ENCODE peak calls at places on chromosomes 5 and 9, in eight cellular contexts. L is spleen, P is WTC11, A is cardiac fibroblast, X is astrocyte of the spinal cord, S is progenitor cell of endocrine pancreas, C is AG04449, H is Calu3. D is an unnamed sample.

GRCh38 chr5:135448796-135449507 is 1.8 kb upstream of the DCANP1 start:
- DNase-seq in H (no peak), L (no peak), A (no peak), X (peak; percentile 24), C (no peak), S (no peak), P (no peak), D (no peak)

GRCh38 chr9:81308404-81308803 is 380.9 kb downstream of the TLE1 start:
- DNase-seq in A (no peak), S (no peak), H (no peak), C (no peak), X (no peak), P (no peak), L (no peak), D (no peak)

GRCh38 chr9:93603906-93604326 is 27.5 kb downstream of the PHF2 start:
- DNase-seq in L (no peak), P (no peak), X (no peak), A (no peak), H (no peak), S (no peak), C (no peak), D (no peak)

GRCh38 chr9:14198049-14198448 is 115.9 kb downstream of the NFIB start:
- DNase-seq in C (no peak), H (no peak), P (no peak), S (no peak), X (peak; percentile 47), A (peak; percentile 38), L (no peak), D (no peak)

GRCh38 chr5:121853853-121854252 is 2.2 kb downstream of the FTMT start:
- DNase-seq in H (no peak), X (no peak), S (no peak), L (no peak), A (no peak), P (no peak), C (no peak), D (no peak)

GRCh38 chr9:33748633-33749304 is 46.6 kb upstream of the PRSS3 start:
- DNase-seq in C (no peak), H (no peak), S (no peak), X (no peak), L (no peak), P (no peak), A (no peak), D (no peak)

GRCh38 chr5:57338068-57338848 is 144.4 kb downstream of the ACTBL2 start:
- DNase-seq in S (no peak), P (peak; percentile 26), X (no peak), H (peak; percentile 50), C (no peak), L (no peak), A (peak; percentile 57), D (no peak)

GRCh38 chr9:83403864-83404263 is 134.3 kb downstream of the FRMD3 start:
- DNase-seq in H (no peak), C (peak; percentile 53), A (peak; percentile 67), P (no peak), X (peak; percentile 26), S (no peak), L (no peak), D (no peak)

GRCh38 chr9:2228132-2228531 is 213.0 kb downstream of the SMARCA2 start:
- DNase-seq in L (no peak), X (no peak), S (no peak), C (no peak), H (peak; percentile 23), P (peak; percentile 80), A (peak; percentile 26), D (no peak)

GRCh38 chr5:179865471-179866240 is 7.0 kb upstream of the MRNIP start:
- DNase-seq in H (no peak), P (no peak), S (no peak), A (no peak), C (no peak), X (no peak), L (peak; percentile 72), D (no peak)

GRCh38 chr9:114501786-114502682 is 3.2 kb downstream of the WHRN start:
- DNase-seq in L (no peak), P (peak; percentile 44), S (no peak), C (no peak), A (no peak), X (peak; percentile 63), H (no peak), D (no peak)

GRCh38 chr5:163595851-163596399 is 90.5 kb downstream of the MAT2B start:
- DNase-seq in P (no peak), H (no peak), A (no peak), X (no peak), C (no peak), S (no peak), L (no peak), D (no peak)

GRCh38 chr5:165928971-165929370 is 2362.5 kb upstream of the WWC1 start:
- DNase-seq in C (no peak), L (no peak), P (no peak), X (peak; percentile 68), A (no peak), H (no peak), S (no peak), D (no peak)

GRCh38 chr5:43041669-43042175 is 1.6 kb upstream of the ANXA2R start:
- DNase-seq in C (no peak), L (no peak), P (peak; percentile 63), H (peak; percentile 58), X (peak; percentile 96), A (peak; percentile 86), S (no peak), D (no peak)

GRCh38 chr5:132677191-132677590 is 3.4 kb downstream of the IL4 start:
- DNase-seq in S (no peak), C (peak; percentile 59), L (peak; percentile 75), A (peak; percentile 74), X (peak; percentile 81), H (peak; percentile 89), P (peak; percentile 36), D (no peak)
- TF ChIP-seq CTCF in S (peak; percentile 13), C (peak; percentile 6), L (no peak), A (peak; percentile 61), X (peak; percentile 52), H (peak; percentile 76), P (no peak), D (no peak)

DNA sequence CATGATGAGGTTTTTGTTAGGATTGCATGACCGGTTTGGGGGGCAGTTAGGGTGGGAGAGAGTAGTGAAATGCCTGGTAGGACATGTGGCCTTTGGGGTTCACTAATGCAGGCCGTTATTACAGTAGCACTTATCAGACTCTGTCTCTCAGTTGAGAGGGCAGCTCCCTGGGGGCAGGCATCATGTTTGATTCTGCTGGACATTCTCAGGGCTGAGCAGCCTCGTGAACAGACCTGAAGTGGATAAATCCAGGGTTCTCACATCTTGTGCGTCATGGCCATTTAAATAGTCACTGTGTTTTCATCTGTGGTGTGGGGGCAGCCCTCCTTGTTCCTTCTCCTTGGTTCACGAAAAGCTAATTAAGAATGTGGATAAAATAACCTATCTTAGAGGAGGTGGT is 18.9 kb downstream of the KCNN2 start:
- DNase-seq in X (no peak), A (no peak), L (no peak), C (no peak), H (no peak), S (no peak), P (no peak), D (no peak)
- TF ChIP-seq CTCF in X (no peak), A (no peak), L (no peak), C (no peak), H (no peak), S (no peak), P (no peak), D (no peak)

DNA sequence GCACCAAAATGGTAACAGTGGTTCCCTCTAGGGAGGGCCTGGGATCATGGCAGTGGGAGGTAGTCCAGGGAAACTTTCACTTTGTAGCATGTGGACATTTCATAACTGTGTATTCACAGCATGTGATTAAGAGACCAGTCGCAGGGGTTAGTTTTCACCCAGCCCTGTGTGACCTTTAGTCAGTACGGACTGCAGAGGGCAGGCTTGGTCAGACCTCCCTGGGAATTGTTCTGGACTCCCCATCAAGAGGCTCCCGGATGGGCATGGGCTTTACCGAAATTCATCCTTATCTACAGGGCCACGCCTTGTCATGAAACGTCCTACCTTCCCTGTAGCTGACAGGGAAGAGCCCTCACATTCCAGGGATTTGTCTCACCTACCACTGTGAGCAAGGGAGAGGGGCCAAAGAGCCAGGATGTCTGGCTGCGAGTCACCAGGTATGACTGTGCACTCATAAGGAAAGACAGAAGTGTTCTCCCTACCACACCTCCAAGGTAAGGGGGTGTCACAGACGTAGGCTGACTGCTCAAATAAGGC is 19.9 kb downstream of the GPX3 start:
- DNase-seq in C (no peak), S (no peak), A (no peak), L (peak; percentile 38), H (no peak), P (no peak), X (no peak), D (no peak)
- TF ChIP-seq CTCF in C (no peak), S (no peak), A (peak; percentile 12), L (no peak), H (no peak), P (no peak), X (no peak), D (no peak)

DNA sequence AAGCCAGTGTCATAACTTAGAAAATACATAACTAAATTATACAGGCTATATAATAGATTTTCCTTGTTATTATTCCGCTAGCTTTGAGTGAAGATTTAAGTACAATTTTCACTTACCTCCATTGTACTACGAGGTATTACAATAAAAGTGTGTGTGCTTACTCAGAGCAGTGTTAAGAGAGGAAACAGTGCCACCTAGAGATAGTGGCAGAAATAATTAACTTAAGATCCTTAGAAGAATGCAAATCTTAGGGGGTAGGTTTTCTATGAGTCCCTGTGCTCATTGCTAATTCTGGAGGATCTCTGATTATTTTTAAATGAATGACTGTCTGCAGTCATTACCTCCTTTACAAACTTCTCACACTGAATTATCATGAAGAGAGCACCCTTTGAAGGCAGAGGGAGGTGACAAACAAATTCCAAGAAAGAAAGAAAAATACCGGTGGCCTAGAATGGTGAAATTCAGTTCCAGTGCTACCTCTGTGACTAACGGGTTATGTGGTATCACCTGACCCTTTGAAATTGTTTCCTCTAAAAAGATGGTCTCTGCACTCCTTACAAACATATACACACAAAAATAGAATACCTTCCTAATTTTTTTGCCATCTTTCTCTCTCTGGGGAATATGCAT is 379.8 kb downstream of the TRIM36 start:
- DNase-seq in C (peak; percentile 3), X (no peak), S (no peak), H (no peak), L (no peak), A (peak; percentile 11), P (no peak), D (no peak)
- TF ChIP-seq CTCF in C (peak; percentile 14), X (no peak), S (peak; percentile 69), H (peak; percentile 19), L (no peak), A (no peak), P (peak; percentile 31), D (no peak)